ENCODE peak calls at places on chromosome 3, in four cellular contexts. E is mesenchymal stem cell, T is caudate nucleus, N is heart left ventricle. G is an unnamed sample.

GRCh38 chr3:51538115-51538458 is 432 bp upstream of the RAD54L2 start:
- DNase-seq in E (no peak), N (no peak), T (no peak), G (no peak)

GRCh38 chr3:13866406-13866965 is 13.4 kb downstream of the WNT7A start:
- DNase-seq in N (no peak), T (no peak), E (no peak), G (no peak)

GRCh38 chr3:88618121-88618645 is 468.4 kb downstream of the C3orf38 start:
- DNase-seq in N (no peak), T (no peak), E (peak; percentile 16), G (no peak)

GRCh38 chr3:157436583-157437300 is at the start of gene PTX3:
- DNase-seq in N (no peak), T (no peak), E (peak; percentile 92), G (no peak)

GRCh38 chr3:42719002-42719401 is 16.4 kb upstream of the HHATL start:
- DNase-seq in E (no peak), T (no peak), N (no peak), G (no peak)

GRCh38 chr3:140931016-140931454 is 10.6 kb upstream of the SLC25A36 start:
- DNase-seq in E (no peak), T (no peak), N (no peak), G (no peak)

GRCh38 chr3:192817053-192817452 is 89.7 kb upstream of the FGF12 start:
- DNase-seq in E (peak; percentile 76), T (no peak), N (no peak), G (peak; percentile 55)

GRCh38 chr3:171225698-171226097 is 199.2 kb upstream of the SLC2A2 start:
- DNase-seq in N (no peak), T (no peak), E (peak; percentile 21), G (peak; percentile 60)

GRCh38 chr3:185988080-185988815 is 50.4 kb upstream of the TRA2B start:
- DNase-seq in T (no peak), N (no peak), E (no peak), G (no peak)

GRCh38 chr3:111667621-111668239 is 72.6 kb upstream of the ZBED2 start:
- DNase-seq in E (peak; percentile 73), N (peak; percentile 49), T (no peak), G (no peak)

GRCh38 chr3:146536681-146537080 is 7.7 kb downstream of the PLSCR1 start:
- DNase-seq in E (no peak), N (no peak), T (no peak), G (no peak)

GRCh38 chr3:48502728-48503168 is 1.2 kb downstream of the SHISA5 start:
- DNase-seq in N (no peak), T (peak; percentile 18), E (no peak), G (no peak)

GRCh38 chr3:45497963-45498362 is 96.6 kb upstream of the LIMD1 start:
- DNase-seq in T (no peak), N (no peak), E (peak; percentile 73), G (no peak)

GRCh38 chr3:180888992-180889560 is 23.4 kb upstream of the FXR1 start:
- DNase-seq in N (no peak), E (no peak), T (no peak), G (no peak)

GRCh38 chr3:6640907-6641306 is 220.0 kb upstream of the GRM7 start:
- DNase-seq in E (no peak), N (no peak), T (no peak), G (no peak)

GRCh38 chr3:125381314-125381713 is 6.2 kb upstream of the ZNF148 start:
- DNase-seq in T (no peak), N (no peak), E (no peak), G (no peak)

GRCh38 chr3:187669675-187670504 is at the start of gene SST:
- DNase-seq in N (no peak), E (peak; percentile 61), T (no peak), G (no peak)

GRCh38 chr3:142027713-142028112 is 121.6 kb downstream of the TFDP2 start:
- DNase-seq in T (no peak), N (no peak), E (peak; percentile 47), G (no peak)

GRCh38 chr3:4819761-4820160 is 159.5 kb upstream of the BHLHE40 start:
- DNase-seq in T (no peak), E (no peak), N (no peak), G (no peak)

GRCh38 chr3:183518446-183519185 is 36.9 kb downstream of the KLHL6 start:
- DNase-seq in T (peak; percentile 20), N (no peak), E (no peak), G (no peak)

GRCh38 chr3:189334064-189334920 is 162.5 kb downstream of the TPRG1 start:
- DNase-seq in N (no peak), T (no peak), E (peak; percentile 80), G (no peak)

GRCh38 chr3:12107071-12107713 is 51.5 kb downstream of the TIMP4 start:
- DNase-seq in T (no peak), N (no peak), E (no peak), G (no peak)

GRCh38 chr3:53194218-53195065 is 33.4 kb downstream of the PRKCD start:
- DNase-seq in T (no peak), N (peak; percentile 72), E (peak; percentile 23), G (no peak)

GRCh38 chr3:113557374-113557773 is 25.0 kb downstream of the SIDT1 start:
- DNase-seq in T (no peak), E (peak; percentile 44), N (no peak), G (peak; percentile 29)

GRCh38 chr3:126304704-126305103 is 52.5 kb downstream of the KLF15 start:
- DNase-seq in N (no peak), T (no peak), E (no peak), G (peak; percentile 85)

GRCh38 chr3:158098834-158099424 is 7.3 kb downstream of the SHOX2 start:
- DNase-seq in E (peak; percentile 18), T (no peak), N (no peak), G (no peak)

GRCh38 chr3:89145995-89146394 is 38.6 kb downstream of the EPHA3 start:
- DNase-seq in E (peak; percentile 90), T (no peak), N (no peak), G (peak; percentile 69)

GRCh38 chr3:174859109-174859735 is at the start of gene NAALADL2:
- DNase-seq in T (no peak), E (no peak), N (no peak), G (peak; percentile 46)

GRCh38 chr3:174858353-174858752 is 781 bp upstream of the NAALADL2 start:
- DNase-seq in T (no peak), E (no peak), N (no peak), G (peak; percentile 8)

GRCh38 chr3:174855002-174855401 is 4.1 kb upstream of the NAALADL2 start:
- DNase-seq in N (no peak), E (no peak), T (no peak), G (no peak)

GRCh38 chr3:174859756-174860155 is 622 bp downstream of the NAALADL2 start:
- DNase-seq in N (no peak), E (no peak), T (no peak), G (no peak)

GRCh38 chr3:174857301-174857700 is 1.8 kb upstream of the NAALADL2 start:
- DNase-seq in E (no peak), T (no peak), N (no peak), G (no peak)
- H3K27ac ChIP-seq in E (no peak overlapping the region), T (no peak overlapping the region), N (no peak overlapping the region), G (no peak overlapping the region)

DNA sequence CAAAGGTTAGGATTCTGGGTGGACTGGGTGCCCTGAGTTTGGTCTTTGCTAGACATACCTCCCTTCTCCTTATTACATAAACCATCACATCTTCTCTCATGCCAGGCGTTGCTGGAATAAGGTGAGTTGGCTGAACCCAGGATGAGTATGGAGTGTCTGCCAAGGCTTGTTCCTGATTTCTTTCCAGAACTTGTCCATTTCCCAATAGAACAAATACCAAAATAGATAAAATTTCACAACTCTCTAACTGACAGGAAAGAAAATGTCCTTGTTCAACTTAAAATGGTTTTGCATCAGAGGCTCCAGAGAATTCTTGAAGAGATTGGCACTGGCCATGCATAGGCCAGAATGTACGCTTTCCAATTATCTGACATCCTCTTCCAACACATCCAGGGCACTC is 291.9 kb downstream of the IGSF11 start:
- DNase-seq in E (no peak), N (no peak), T (no peak), G (no peak)
- H3K27ac ChIP-seq in E (no peak overlapping the region), N (no peak overlapping the region), T (no peak overlapping the region), G (no peak overlapping the region)

GRCh38 chr3:49807427-49808114 is 4.5 kb downstream of the INKA1 start:
- DNase-seq in N (no peak), T (no peak), E (peak; percentile 20), G (no peak)
- H3K27ac ChIP-seq in N (peak overlapping the region; percentile 98), T (peak overlapping the region; percentile 30), E (no peak overlapping the region), G (no peak overlapping the region)

DNA sequence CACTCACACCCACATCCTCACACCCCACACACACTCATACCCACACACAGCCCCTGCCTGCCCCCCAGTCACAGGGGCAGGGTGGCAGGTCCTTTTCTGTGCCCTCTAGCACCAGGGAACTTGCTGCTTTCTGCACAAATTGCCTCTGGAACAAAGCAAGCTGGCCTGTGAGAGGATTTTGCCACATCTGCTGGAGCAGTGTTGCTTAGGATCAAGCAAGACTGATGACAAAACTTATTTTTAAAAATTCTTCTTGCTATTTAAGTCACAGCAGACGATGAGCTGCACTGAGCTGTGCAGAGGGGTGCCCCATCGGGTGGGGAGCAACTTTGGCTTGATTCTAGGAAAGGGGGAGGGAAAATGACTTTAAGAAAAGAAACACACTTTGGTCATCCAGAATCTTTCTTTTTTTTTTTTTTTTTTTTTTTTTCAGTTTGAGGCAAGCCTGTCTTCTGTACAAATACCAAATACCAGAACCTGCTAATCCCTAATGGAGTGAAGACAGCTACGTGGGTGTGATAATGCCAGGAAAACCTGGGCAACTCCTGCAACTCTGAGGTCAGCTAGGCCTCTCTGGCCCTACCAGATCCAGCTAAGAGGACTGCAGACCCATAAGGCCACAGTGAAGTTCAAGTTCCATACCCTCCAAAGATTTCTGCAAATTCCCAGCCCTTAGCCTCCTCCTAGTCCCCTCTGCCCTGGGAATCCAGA is 195.3 kb downstream of the ABHD5 start:
- DNase-seq in N (no peak), E (no peak), T (no peak), G (no peak)
- H3K27ac ChIP-seq in N (no peak overlapping the region), E (no peak overlapping the region), T (peak overlapping the region; percentile 63), G (no peak overlapping the region)

DNA sequence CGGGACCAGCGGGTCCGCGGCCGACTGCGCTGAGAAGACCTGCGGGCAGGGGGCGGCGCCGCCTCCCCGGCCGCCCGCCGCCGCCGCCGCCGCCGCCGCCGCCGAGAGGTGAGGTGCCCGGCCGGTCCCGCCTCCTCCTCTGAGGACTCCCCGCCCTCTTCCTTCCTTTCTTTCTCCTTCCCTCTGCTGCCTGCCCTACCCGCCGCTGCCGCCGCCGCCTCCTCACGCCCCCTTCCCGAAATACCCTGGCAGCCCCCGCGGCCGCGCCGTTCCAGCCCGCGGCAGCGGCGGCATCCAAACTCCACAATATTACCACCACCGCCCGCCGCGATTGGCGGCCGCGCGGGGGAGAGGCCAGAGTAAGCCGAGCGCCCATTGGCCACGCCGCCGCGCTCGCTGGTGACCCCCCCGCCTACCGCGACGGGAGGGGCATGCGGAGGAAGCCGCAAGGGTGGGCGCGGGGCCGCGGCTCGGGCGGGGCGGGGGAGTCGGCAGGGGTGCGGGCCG is 61.8 kb upstream of the ANKRD28 start:
- DNase-seq in T (peak; percentile 75), N (peak; percentile 88), E (peak; percentile 81), G (peak; percentile 6)
- H3K27ac ChIP-seq in T (peak overlapping the region; percentile 71), N (peak overlapping the region; percentile 53), E (no peak overlapping the region), G (peak overlapping the region; percentile 75)